ENCODE peak calls at places on chromosomes 13 and 19, in eight cellular contexts. S is heart left ventricle; V is activated T-helper 1 cell treated with anti-CD3 and anti-CD28 coated beads, Interleukin-12 subunit alpha, Interleukin-12 subunit beta, Interleukin-2, Interleukin-4 antibody, amounts not matched to agents 30 ng/mL and 10 ng/mL and 1 ng/mL, durations not matched to agents 14 hours and 24 hours and 36 hours; I is mesendoderm; E is NCI-H2107; L is Jurkat, Clone E6-1; Q is mucosa of gallbladder; N is glutamatergic neuron. F is an unnamed sample.
A peak's percentile ranks its signal among the peaks of the same experiment; 100 is the strongest.

GRCh38 chr19:49149652-49150105 is 5.5 kb downstream of the HRC start:
- DNase-seq in S (peak; percentile 81), V (no peak), I (peak; percentile 96), E (peak; percentile 62), L (no peak), Q (peak; percentile 67), N (peak; percentile 83), F (peak; percentile 87)

GRCh38 chr19:11405846-11406643 is 13.1 kb downstream of the RGL3 start:
- DNase-seq in S (no peak), V (no peak), I (peak; percentile 62), E (no peak), L (no peak), Q (no peak), N (no peak), F (no peak)

GRCh38 chr13:98207411-98207810 is 30.3 kb upstream of the RNF113B start:
- DNase-seq in S (no peak), V (no peak), I (no peak), E (no peak), L (no peak), Q (no peak), N (peak; percentile 26), F (peak; percentile 47)

GRCh38 chr19:55563261-55563690 is 17.4 kb downstream of the ZNF579 start:
- DNase-seq in S (peak; percentile 78), V (no peak), I (no peak), E (no peak), L (no peak), Q (peak; percentile 61), N (no peak), F (no peak)

GRCh38 chr19:48999481-49000325 is 6.0 kb downstream of the RUVBL2 start:
- DNase-seq in S (no peak), V (peak; percentile 51), I (peak; percentile 91), E (no peak), L (peak; percentile 60), Q (no peak), N (peak; percentile 87), F (peak; percentile 80)

GRCh38 chr19:58581227-58582141 is 8.3 kb upstream of the MZF1 start:
- DNase-seq in S (peak; percentile 84), V (peak; percentile 86), I (peak; percentile 96), E (no peak), L (peak; percentile 89), Q (peak; percentile 89), N (peak; percentile 87), F (peak; percentile 82)

GRCh38 chr19:6769006-6769637 is 1.9 kb upstream of the SH2D3A start:
- DNase-seq in S (no peak), V (no peak), I (peak; percentile 66), E (no peak), L (no peak), Q (no peak), N (no peak), F (peak; percentile 65)

GRCh38 chr19:13122980-13123957 is 5.2 kb downstream of the NACC1 start:
- DNase-seq in S (no peak), V (no peak), I (no peak), E (no peak), L (no peak), Q (no peak), N (no peak), F (no peak)

GRCh38 chr13:80010846-80011245 is 330.1 kb downstream of the SPRY2 start:
- DNase-seq in S (no peak), V (no peak), I (no peak), E (no peak), L (no peak), Q (no peak), N (no peak), F (no peak)

GRCh38 chr19:38543807-38544568 is 73.8 kb downstream of the MAP4K1 start:
- DNase-seq in S (peak; percentile 46), V (no peak), I (peak; percentile 76), E (no peak), L (no peak), Q (peak; percentile 67), N (no peak), F (peak; percentile 85)

GRCh38 chr13:53137777-53138176 is 109.2 kb downstream of the OLFM4 start:
- DNase-seq in S (no peak), V (no peak), I (no peak), E (no peak), L (no peak), Q (no peak), N (no peak), F (peak; percentile 26)

GRCh38 chr13:40982772-40983171 is 36.3 kb downstream of the ELF1 start:
- DNase-seq in S (peak; percentile 73), V (peak; percentile 62), I (peak; percentile 40), E (no peak), L (peak; percentile 88), Q (peak; percentile 54), N (no peak), F (peak; percentile 31)

GRCh38 chr19:46579286-46579944 is 21.7 kb upstream of the CALM3 start:
- DNase-seq in S (no peak), V (no peak), I (peak; percentile 59), E (no peak), L (no peak), Q (no peak), N (peak; percentile 82), F (peak; percentile 24)

GRCh38 chr13:97130201-97130600 is 91.9 kb upstream of the MBNL2 start:
- DNase-seq in S (no peak), V (no peak), I (no peak), E (no peak), L (no peak), Q (no peak), N (no peak), F (no peak)

GRCh38 chr19:32363175-32363574 is 17.8 kb downstream of the ZNF507 start:
- DNase-seq in S (no peak), V (no peak), I (no peak), E (no peak), L (no peak), Q (no peak), N (no peak), F (no peak)

GRCh38 chr13:23554000-23554399 is 16.2 kb upstream of the TNFRSF19 start:
- DNase-seq in S (no peak), V (no peak), I (no peak), E (no peak), L (no peak), Q (no peak), N (no peak), F (no peak)

GRCh38 chr13:47004022-47004421 is 107.2 kb upstream of the HTR2A start:
- DNase-seq in S (no peak), V (no peak), I (peak; percentile 75), E (no peak), L (no peak), Q (no peak), N (no peak), F (no peak)

GRCh38 chr19:19385900-19386339 is 19.6 kb upstream of the GATAD2A start:
- DNase-seq in S (no peak), V (no peak), I (peak; percentile 73), E (no peak), L (no peak), Q (peak; percentile 35), N (peak; percentile 74), F (no peak)

GRCh38 chr13:36067619-36068456 is 63.3 kb downstream of the DCLK1 start:
- DNase-seq in S (no peak), V (no peak), I (peak; percentile 61), E (no peak), L (no peak), Q (no peak), N (no peak), F (no peak)

GRCh38 chr19:47813995-47814328 is 7.8 kb upstream of the CRX start:
- DNase-seq in S (no peak), V (no peak), I (no peak), E (no peak), L (no peak), Q (no peak), N (no peak), F (no peak)

GRCh38 chr19:43544077-43544476 is 11.1 kb downstream of the ZNF575 start:
- DNase-seq in S (no peak), V (no peak), I (no peak), E (no peak), L (no peak), Q (no peak), N (no peak), F (no peak)

GRCh38 chr19:3842948-3843347 is 25.9 kb downstream of the ZFR2 start:
- DNase-seq in S (no peak), V (no peak), I (no peak), E (no peak), L (no peak), Q (no peak), N (no peak), F (no peak)

GRCh38 chr13:96238861-96239260 is 149.0 kb downstream of the HS6ST3 start:
- DNase-seq in S (no peak), V (no peak), I (no peak), E (no peak), L (no peak), Q (no peak), N (no peak), F (no peak)

GRCh38 chr13:99004931-99005330 is 27.1 kb upstream of the DOCK9 start:
- DNase-seq in S (no peak), V (no peak), I (no peak), E (no peak), L (no peak), Q (no peak), N (no peak), F (no peak)

GRCh38 chr19:48975947-48976847 is 11.1 kb downstream of the FTL start:
- DNase-seq in S (no peak), V (no peak), I (peak; percentile 75), E (no peak), L (peak; percentile 45), Q (no peak), N (peak; percentile 68), F (no peak)

GRCh38 chr13:108220042-108220441 is 1.9 kb downstream of the ABHD13 start:
- DNase-seq in S (no peak), V (no peak), I (peak; percentile 36), E (no peak), L (peak; percentile 19), Q (no peak), N (no peak), F (no peak)

GRCh38 chr13:33263976-33264619 is 21.5 kb downstream of the STARD13 start:
- DNase-seq in S (no peak), V (no peak), I (no peak), E (no peak), L (no peak), Q (no peak), N (no peak), F (no peak)

GRCh38 chr13:72884111-72884510 is 102.2 kb downstream of the PIBF1 start:
- DNase-seq in S (no peak), V (no peak), I (no peak), E (no peak), L (no peak), Q (no peak), N (no peak), F (no peak)

GRCh38 chr13:51453959-51454703 is 1.3 kb upstream of the INTS6 start:
- DNase-seq in S (peak; percentile 30), V (peak; percentile 14), I (peak; percentile 61), E (no peak), L (no peak), Q (no peak), N (peak; percentile 23), F (peak; percentile 22)

GRCh38 chr13:44972956-44973581 is 16.2 kb downstream of the NUFIP1 start:
- DNase-seq in S (no peak), V (no peak), I (peak; percentile 25), E (peak; percentile 2), L (no peak), Q (no peak), N (no peak), F (peak; percentile 12)

GRCh38 chr13:62875118-62875640 is 1459.5 kb upstream of the PCDH20 start:
- DNase-seq in S (no peak), V (no peak), I (no peak), E (no peak), L (no peak), Q (no peak), N (no peak), F (no peak)